ENCODE peak calls at places on chromosomes 3 and 15, in seven cellular contexts. A is nephron progenitor cell, S is Caco-2, D is AG09309, K is epithelial cell of esophagus, G is Panc1, L is psoas muscle. N is an unnamed sample.

GRCh38 chr15:68734352-68734751 is 86.3 kb downstream of the ANP32A start:
- DNase-seq in D (no peak), K (no peak), G (no peak), A (no peak), S (no peak), L (no peak), N (no peak)

GRCh38 chr3:154886437-154886836 is 193.7 kb upstream of the MME start:
- DNase-seq in D (peak), G (no peak), K (peak), S (no peak), L (no peak), A (no peak), N (no peak)

GRCh38 chr3:192408007-192408655 is 319.2 kb downstream of the FGF12 start:
- DNase-seq in A (peak), D (no peak), L (peak), S (no peak), K (peak), G (no peak), N (no peak)

GRCh38 chr3:117246771-117247555 is 537.4 kb downstream of the TUSC7 start:
- DNase-seq in G (no peak), D (no peak), K (peak), A (no peak), L (no peak), S (no peak), N (no peak)

GRCh38 chr3:29922990-29923746 is 642.3 kb downstream of the RBMS3 start:
- DNase-seq in L (no peak), K (peak), G (no peak), D (peak), A (no peak), S (no peak), N (no peak)

GRCh38 chr3:46858996-46859710 is 4.1 kb downstream of the MYL3 start:
- DNase-seq in K (no peak), L (no peak), G (no peak), D (no peak), A (peak), S (no peak), N (no peak)

GRCh38 chr15:27866505-27867165 is 232.5 kb downstream of the OCA2 start:
- DNase-seq in A (no peak), G (no peak), D (no peak), S (no peak), L (no peak), K (no peak), N (no peak)

GRCh38 chr3:134928392-134928791 is 133.3 kb downstream of the EPHB1 start:
- DNase-seq in K (no peak), D (no peak), S (no peak), A (no peak), L (no peak), G (no peak), N (no peak)

GRCh38 chr3:75224419-75224818 is 439.7 kb upstream of the FRG2C start:
- DNase-seq in L (no peak), D (no peak), K (peak), S (no peak), A (no peak), G (no peak), N (no peak)

GRCh38 chr15:57565326-57565725 is 26.4 kb upstream of the MYZAP start:
- DNase-seq in K (peak), A (no peak), S (no peak), D (no peak), G (no peak), L (no peak), N (no peak)

GRCh38 chr3:98151241-98151640 is 4.0 kb downstream of the OR5H14 start:
- DNase-seq in S (peak), D (no peak), G (no peak), K (peak), A (no peak), L (no peak), N (no peak)

GRCh38 chr3:106183762-106184391 is 315.1 kb upstream of the CBLB start:
- DNase-seq in A (no peak), L (no peak), D (peak), K (peak), S (no peak), G (no peak), N (no peak)

GRCh38 chr3:141431411-141432378 is 55.1 kb upstream of the RASA2 start:
- DNase-seq in L (no peak), A (no peak), K (no peak), G (no peak), D (no peak), S (peak), N (no peak)

GRCh38 chr3:165070682-165071081 is 7.6 kb downstream of the SI start:
- DNase-seq in A (no peak), D (no peak), G (no peak), S (peak), K (no peak), L (no peak), N (no peak)
- TF ChIP-seq CTCF in A (no peak), D (no peak), G (peak), S (no peak), K (no peak), L (no peak), N (no peak)

GRCh38 chr3:174891524-174892203 is 32.5 kb downstream of the NAALADL2 start:
- DNase-seq in A (no peak), K (peak), L (no peak), G (no peak), S (peak), D (no peak), N (no peak)
- TF ChIP-seq CTCF in A (no peak), K (no peak), L (no peak), G (no peak), S (no peak), D (no peak), N (no peak)

GRCh38 chr3:170848294-170848917 is 21.6 kb downstream of the RPL22L1 start:
- DNase-seq in G (no peak), L (no peak), K (peak), D (no peak), A (no peak), S (no peak), N (no peak)
- TF ChIP-seq CTCF in G (peak), L (peak), K (peak), D (peak), A (peak), S (peak), N (no peak)

DNA sequence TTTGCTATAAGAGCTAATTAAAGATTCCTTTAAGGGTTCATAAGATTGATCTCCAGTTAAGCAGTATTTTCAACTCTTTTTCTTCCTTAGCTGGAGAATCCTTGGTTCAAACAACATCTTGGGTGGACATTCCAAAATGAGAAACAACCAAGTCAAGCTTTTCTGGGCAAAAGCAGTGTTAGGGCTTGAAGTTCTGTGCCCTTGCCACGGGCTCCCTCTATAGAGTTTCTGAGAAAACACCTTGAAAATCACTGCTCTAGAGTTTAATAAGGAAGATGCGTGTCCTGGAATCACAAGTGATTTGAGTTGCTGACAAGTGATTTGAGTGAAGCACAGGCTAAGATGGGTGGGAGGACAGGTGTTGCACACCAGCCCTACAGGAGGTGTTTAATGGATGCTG is 128.9 kb downstream of the SLCO3A1 start:
- DNase-seq in K (peak), D (no peak), L (no peak), A (no peak), G (no peak), S (no peak), N (no peak)
- TF ChIP-seq CTCF in K (peak), D (no peak), L (no peak), A (no peak), G (peak), S (no peak), N (no peak)

GRCh38 chr3:61924065-61924740 is 362.8 kb downstream of the PTPRG start:
- DNase-seq in D (no peak), G (no peak), L (peak), S (no peak), A (no peak), K (no peak), N (no peak)

GRCh38 chr3:61922118-61922517 is 360.7 kb downstream of the PTPRG start:
- DNase-seq in K (no peak), G (no peak), A (no peak), D (no peak), S (no peak), L (no peak), N (no peak)

GRCh38 chr3:61915296-61915695 is 353.9 kb downstream of the PTPRG start:
- DNase-seq in D (no peak), S (no peak), A (no peak), L (no peak), K (no peak), G (no peak), N (no peak)

GRCh38 chr3:61914277-61914676 is 352.9 kb downstream of the PTPRG start:
- DNase-seq in L (no peak), D (no peak), K (no peak), S (no peak), G (no peak), A (no peak), N (no peak)

DNA sequence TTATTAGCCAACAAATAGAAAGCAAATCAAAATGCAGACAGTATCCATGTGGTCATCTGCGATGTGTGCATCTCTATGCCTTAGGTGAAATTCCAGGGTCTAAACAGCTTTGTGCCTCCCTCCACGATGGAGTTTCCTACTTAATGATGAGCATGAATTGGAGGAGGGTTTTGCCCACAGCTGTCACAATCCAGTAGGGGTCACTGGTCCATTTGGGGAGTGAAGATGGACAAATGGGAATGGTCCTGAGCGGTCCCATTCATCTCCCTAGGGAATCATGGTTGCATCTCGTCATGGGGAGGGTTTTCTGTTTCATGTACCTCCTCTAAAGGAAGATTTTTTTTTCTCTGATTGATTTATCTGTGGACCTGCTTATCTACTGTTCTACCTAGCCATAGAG is 358.0 kb downstream of the PTPRG start:
- DNase-seq in A (no peak), G (no peak), K (no peak), S (no peak), L (no peak), D (no peak), N (no peak)
- TF ChIP-seq CTCF in A (no peak), G (no peak), K (no peak), S (no peak), L (no peak), D (no peak), N (no peak)

DNA sequence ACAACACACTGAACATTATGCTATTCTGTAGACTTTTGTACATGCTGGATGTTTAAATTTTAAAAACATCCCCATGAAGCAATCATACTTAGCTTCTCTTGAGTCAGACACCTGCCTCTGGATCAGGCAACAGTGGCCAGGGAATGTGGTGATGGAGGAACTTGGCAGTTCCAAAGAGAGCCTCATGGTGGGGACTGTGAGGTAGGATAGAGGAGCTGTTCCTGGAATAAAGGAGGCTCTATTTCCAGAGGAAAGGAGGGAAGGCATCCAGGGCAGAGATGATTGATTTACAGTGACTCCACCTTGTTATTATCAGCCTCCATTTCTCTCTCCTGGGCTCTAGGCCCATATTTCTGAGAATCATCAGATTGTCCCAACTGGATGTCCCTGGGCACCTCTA is 35.0 kb upstream of the ABHD17C start:
- DNase-seq in G (no peak), A (peak), L (no peak), S (peak), K (peak), D (no peak), N (no peak)
- TF ChIP-seq CTCF in G (peak), A (peak), L (peak), S (peak), K (peak), D (peak), N (no peak)

DNA sequence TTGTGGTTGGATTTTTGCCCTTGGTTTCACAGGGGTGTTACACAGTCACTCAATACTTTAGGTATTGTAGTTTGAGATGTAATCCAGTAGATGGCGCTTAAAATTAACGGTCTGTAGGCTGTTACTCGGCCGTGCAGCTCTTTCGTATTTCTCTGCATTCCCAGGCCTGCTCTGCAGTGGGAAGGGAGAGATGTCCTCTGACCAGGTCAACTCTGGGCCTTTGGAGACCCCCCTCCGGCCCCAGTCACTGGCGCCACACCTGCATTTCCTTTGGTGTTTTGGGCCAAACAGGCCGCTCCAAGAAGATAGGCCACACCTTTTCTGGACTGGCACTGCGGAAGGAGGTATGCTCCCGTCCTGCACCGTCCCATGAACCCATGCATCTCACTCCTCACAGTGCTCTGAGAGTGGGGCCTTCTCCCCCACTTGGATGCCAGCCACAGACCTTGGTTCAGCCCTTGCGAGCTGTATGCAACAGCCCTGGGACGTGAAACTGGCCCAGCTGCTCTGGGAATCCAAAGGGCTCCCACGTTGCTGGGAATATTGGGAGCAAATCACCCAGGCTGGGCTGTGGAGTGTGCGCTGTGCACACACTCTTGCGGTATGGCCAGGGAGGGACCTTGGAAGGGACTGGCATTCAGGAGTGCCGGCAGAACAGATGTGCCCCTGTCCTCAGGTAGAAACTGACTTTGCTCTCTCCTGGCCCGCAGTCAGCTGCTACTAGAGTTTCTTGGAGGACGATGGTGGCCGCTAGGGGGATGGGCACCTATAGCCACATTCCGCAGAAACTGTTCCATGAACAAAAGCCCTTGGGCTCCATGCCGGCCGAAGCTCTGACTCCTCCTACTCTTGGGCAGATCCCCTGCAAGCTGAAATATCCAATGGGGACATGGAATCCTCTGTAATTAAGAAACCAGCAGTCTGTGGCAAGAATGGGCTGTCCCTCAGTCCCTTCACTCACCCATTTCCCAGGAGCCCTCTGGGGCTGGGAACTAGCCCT is 410.5 kb upstream of the CADM2 start:
- DNase-seq in G (peak), K (peak), A (peak), S (peak), D (no peak), L (peak), N (no peak)
- TF ChIP-seq CTCF in G (peak), K (peak), A (peak), S (peak), D (peak), L (peak), N (no peak)

DNA sequence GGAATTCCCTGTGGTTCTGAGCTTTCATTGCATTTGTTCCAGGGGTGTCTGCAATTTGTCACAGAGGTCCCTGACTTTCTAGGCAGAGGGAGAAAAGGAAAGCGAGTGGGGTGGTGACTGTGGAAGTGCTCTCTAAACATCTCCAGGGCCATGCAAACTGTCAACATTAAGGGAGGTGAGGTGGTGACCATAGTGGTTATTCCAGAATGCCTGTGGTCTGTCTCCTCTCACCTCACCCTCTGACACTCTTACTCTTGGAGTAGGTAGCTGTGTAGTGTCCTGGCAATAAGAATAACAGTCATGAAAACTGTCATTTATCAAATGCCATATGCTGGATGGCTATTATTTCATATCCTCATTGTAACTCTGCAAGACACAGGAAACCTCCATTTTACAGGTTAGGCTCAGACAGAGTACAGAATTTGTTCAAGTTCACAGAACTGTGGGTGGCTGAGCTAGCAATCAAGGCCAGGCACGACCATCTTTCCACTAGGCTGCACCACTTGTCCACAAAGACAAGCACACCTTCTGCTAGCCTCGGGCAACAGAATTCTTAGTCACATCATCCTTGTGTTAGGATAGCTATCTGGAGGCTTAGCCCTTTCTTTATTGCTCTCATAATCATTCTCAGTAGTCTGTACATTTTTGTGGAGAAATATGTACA is 179.4 kb downstream of the CD47 start:
- DNase-seq in A (no peak), S (no peak), L (no peak), K (peak), D (no peak), G (no peak), N (no peak)
- TF ChIP-seq CTCF in A (no peak), S (no peak), L (no peak), K (no peak), D (no peak), G (peak), N (no peak)

GRCh38 chr3:179734497-179735281 is 81.8 kb downstream of the USP13 start:
- DNase-seq in G (no peak), A (no peak), S (no peak), L (no peak), K (peak), D (no peak), N (no peak)
- TF ChIP-seq CTCF in G (no peak), A (no peak), S (no peak), L (no peak), K (no peak), D (no peak), N (no peak)

GRCh38 chr3:174862101-174862500 is 3.0 kb downstream of the NAALADL2 start:
- DNase-seq in L (no peak), K (peak), D (no peak), G (peak), S (peak), A (no peak), N (no peak)
- TF ChIP-seq CTCF in L (no peak), K (peak), D (peak), G (peak), S (peak), A (no peak), N (no peak)

N was measured in activated B cell treated with CpG ODN at 0.5 μM for 24 hours.